ENCODE peak calls at places on chromosomes 13 and 19, in five cellular contexts. I, P, X, V and E are unnamed samples.

GRCh38 chr13:91058066-91058465 is 289.4 kb upstream of the MIR17HG start:
- DNase-seq in I (no peak), P (no peak), X (no peak), V (no peak), E (no peak)

GRCh38 chr19:55256562-55257460 is 2.0 kb downstream of the PPP6R1 start:
- DNase-seq in I (no peak), P (no peak), X (no peak), V (no peak), E (no peak)

GRCh38 chr19:12777217-12778019 is 2.1 kb upstream of the HOOK2 start:
- DNase-seq in I (peak; percentile 82), P (no peak), X (peak; percentile 80), V (peak; percentile 89), E (peak; percentile 80)

GRCh38 chr13:113895436-113895835 is 31.6 kb upstream of the GAS6 start:
- DNase-seq in I (no peak), P (no peak), X (no peak), V (no peak), E (no peak)

GRCh38 chr19:44192127-44192526 is 20.2 kb upstream of the ZNF227 start:
- DNase-seq in I (no peak), P (no peak), X (no peak), V (no peak), E (no peak)

GRCh38 chr19:58274771-58275199 is 4.0 kb upstream of the ZNF8 start:
- DNase-seq in I (no peak), P (no peak), X (no peak), V (no peak), E (no peak)

GRCh38 chr19:40650749-40651305 is 39.6 kb downstream of the NUMBL start:
- DNase-seq in I (no peak), P (no peak), X (no peak), V (no peak), E (no peak)

GRCh38 chr13:114089341-114089740 is 43.1 kb downstream of the RASA3 start:
- DNase-seq in I (no peak), P (no peak), X (no peak), V (no peak), E (no peak)

GRCh38 chr19:7899751-7900352 is 3.8 kb upstream of the MAP2K7 start:
- DNase-seq in I (no peak), P (no peak), X (no peak), V (no peak), E (no peak)

GRCh38 chr13:88958821-88959220 is 1287.7 kb downstream of the SLITRK5 start:
- DNase-seq in I (no peak), P (no peak), X (no peak), V (no peak), E (no peak)

GRCh38 chr13:97133955-97134354 is 88.2 kb upstream of the MBNL2 start:
- DNase-seq in I (no peak), P (no peak), X (no peak), V (no peak), E (no peak)

GRCh38 chr13:112450118-112450517 is 74.0 kb downstream of the SPACA7 start:
- DNase-seq in I (no peak), P (no peak), X (no peak), V (no peak), E (no peak)

GRCh38 chr19:32404213-32404938 is 1.2 kb upstream of the DPY19L3 start:
- DNase-seq in I (no peak), P (no peak), X (no peak), V (no peak), E (no peak)

GRCh38 chr13:99958402-99959126 is 13.0 kb downstream of the ZIC5 start:
- DNase-seq in I (no peak), P (no peak), X (no peak), V (no peak), E (no peak)

GRCh38 chr13:22175815-22176214 is 504.9 kb downstream of the FGF9 start:
- DNase-seq in I (peak; percentile 5), P (no peak), X (no peak), V (no peak), E (no peak)

GRCh38 chr19:17409990-17410389 is 4.6 kb upstream of the BST2 start:
- DNase-seq in I (no peak), P (no peak), X (no peak), V (no peak), E (no peak)

GRCh38 chr13:107157272-107157671 is 589.3 kb upstream of the ARGLU1 start:
- DNase-seq in I (no peak), P (no peak), X (no peak), V (no peak), E (no peak)

GRCh38 chr13:102724923-102725322 is 30.1 kb upstream of the METTL21C start:
- DNase-seq in I (peak; percentile 27), P (no peak), X (no peak), V (peak; percentile 29), E (no peak)

GRCh38 chr19:19095691-19096090 is 31.9 kb downstream of the SLC25A42 start:
- DNase-seq in I (no peak), P (no peak), X (no peak), V (no peak), E (no peak)

GRCh38 chr19:6109947-6110346 is 353 bp downstream of the RFX2 start:
- DNase-seq in I (no peak), P (no peak), X (no peak), V (no peak), E (no peak)

GRCh38 chr13:105863300-105863699 is 672.2 kb downstream of the EFNB2 start:
- DNase-seq in I (no peak), P (no peak), X (no peak), V (no peak), E (no peak)

GRCh38 chr13:105552078-105552477 is 983.4 kb downstream of the EFNB2 start:
- DNase-seq in I (no peak), P (no peak), X (no peak), V (no peak), E (no peak)

GRCh38 chr13:62294210-62294609 is 878.6 kb upstream of the PCDH20 start:
- DNase-seq in I (no peak), P (no peak), X (no peak), V (no peak), E (no peak)

GRCh38 chr19:15644816-15645215 is 4.1 kb downstream of the CYP4F3 start:
- DNase-seq in I (no peak), P (no peak), X (no peak), V (no peak), E (no peak)

GRCh38 chr19:12626958-12627357 is 16.2 kb downstream of the ZNF791 start:
- DNase-seq in I (no peak), P (no peak), X (no peak), V (no peak), E (no peak)

GRCh38 chr13:41812851-41813250 is 148.1 kb downstream of the VWA8 start:
- DNase-seq in I (no peak), P (no peak), X (no peak), V (no peak), E (no peak)

GRCh38 chr19:27794444-27795042 is 1418.4 kb downstream of the UQCRFS1 start:
- DNase-seq in I (peak; percentile 24), P (no peak), X (no peak), V (no peak), E (peak; percentile 17)

GRCh38 chr19:13961826-13962737 is 9.8 kb downstream of the DCAF15 start:
- DNase-seq in I (no peak), P (no peak), X (no peak), V (peak; percentile 34), E (no peak)

GRCh38 chr19:48490980-48491792 is 20.4 kb downstream of the LMTK3 start:
- DNase-seq in I (peak; percentile 96), P (no peak), X (peak; percentile 91), V (peak; percentile 82), E (peak; percentile 95)
- TF ChIP-seq TAF1 in I (no peak), P (peak; percentile 58), X (no peak), V (no peak), E (no peak)

GRCh38 chr13:27271572-27272096 is 1.0 kb downstream of the RASL11A start:
- DNase-seq in I (no peak), P (no peak), X (no peak), V (no peak), E (no peak)

GRCh38 chr13:27276188-27276587 is 5.6 kb downstream of the RASL11A start:
- DNase-seq in I (no peak), P (no peak), X (no peak), V (peak; percentile 60), E (no peak)

GRCh38 chr13:27274631-27275030 is 4.0 kb downstream of the RASL11A start:
- DNase-seq in I (no peak), P (no peak), X (no peak), V (no peak), E (no peak)

GRCh38 chr13:27270594-27271520 is at the start of gene RASL11A:
- DNase-seq in I (peak; percentile 78), P (peak; percentile 74), X (peak; percentile 86), V (peak; percentile 92), E (peak; percentile 85)

DNA sequence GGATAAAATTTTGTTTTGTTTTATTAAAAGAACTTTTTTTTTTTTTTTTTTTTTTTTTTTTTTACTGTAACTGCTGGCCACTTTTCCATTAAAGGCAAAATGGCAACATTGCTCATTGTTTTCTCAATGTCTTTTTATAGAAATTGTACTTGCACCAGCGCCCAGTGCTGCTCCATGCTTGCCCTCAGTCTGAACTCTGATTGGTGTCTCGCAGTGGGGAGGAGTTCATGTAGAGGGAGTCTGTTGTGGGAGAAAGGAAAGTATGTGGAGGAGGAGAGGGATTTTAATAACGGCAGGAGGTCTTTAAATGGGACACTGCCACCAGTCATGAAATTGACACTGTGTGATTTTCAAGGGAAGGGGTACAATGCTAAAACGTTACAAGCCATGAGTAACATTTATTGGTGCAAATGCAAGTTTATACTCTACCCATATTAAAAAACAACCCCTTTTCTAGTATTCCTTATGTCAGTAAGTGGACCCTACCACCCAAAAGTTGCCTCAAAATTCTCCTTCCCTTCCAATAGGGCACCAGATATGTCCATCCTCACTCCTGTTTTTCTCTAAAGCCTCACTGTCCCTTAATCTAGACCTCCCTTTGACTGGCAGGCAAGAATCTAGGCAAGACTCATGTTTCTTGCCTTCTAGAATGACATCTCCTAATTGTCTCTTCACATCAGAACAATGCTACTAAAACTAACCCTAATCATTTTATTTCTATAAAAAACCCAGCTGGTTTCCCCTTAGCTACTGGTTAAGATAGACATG is 3.2 kb downstream of the RASL11A start:
- DNase-seq in I (no peak), P (no peak), X (no peak), V (no peak), E (no peak)
- TF ChIP-seq TAF1 in I (no peak), P (no peak), X (no peak), V (no peak), E (no peak)

GRCh38 chr19:3842948-3843347 is 25.9 kb downstream of the ZFR2 start:
- DNase-seq in I (peak; percentile 36), P (no peak), X (no peak), V (no peak), E (no peak)
- TF ChIP-seq TAF1 in I (no peak), P (no peak), X (no peak), V (no peak), E (no peak)

DNA sequence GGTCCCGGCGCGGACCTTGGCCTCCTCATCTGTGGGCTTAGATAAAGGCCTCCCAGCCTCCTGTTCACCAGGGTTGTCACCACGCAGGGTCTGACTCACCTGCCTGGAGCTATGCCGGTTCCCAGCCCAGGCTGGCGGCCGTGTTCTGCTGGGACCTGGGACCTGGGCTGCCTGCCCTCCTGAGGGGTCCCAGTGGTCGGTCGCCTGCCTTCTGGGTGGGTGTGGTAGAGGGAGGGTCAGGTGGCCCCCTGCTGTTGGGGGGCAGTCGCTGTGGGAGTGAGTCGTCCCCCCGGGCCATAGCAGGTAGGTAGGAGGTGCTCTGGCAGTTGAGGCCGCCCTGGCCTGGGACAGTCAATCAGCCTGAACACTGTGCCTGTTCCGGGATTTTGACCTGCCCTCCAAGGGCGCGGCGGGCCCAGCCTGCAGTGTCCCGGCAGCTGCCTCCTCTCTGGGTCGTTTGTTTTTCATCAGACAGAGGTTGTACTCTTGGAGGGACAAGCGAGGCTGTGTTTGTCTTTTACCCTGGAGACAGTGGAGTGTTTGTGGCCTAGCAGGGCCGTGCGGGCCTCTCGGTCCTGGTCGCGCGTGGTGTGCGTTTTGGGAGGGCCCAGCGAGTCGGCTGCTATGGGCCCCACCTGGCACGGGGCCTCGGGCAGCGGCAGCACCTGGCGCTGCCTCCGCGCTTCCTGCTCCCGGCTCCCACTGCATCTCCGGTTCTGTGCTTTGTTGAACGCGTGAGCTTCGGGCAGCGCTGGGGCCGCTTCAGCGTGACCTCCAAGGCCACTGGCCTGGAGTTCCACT is 2.6 kb downstream of the ADAT3 start:
- DNase-seq in I (peak; percentile 56), P (no peak), X (no peak), V (no peak), E (no peak)
- TF ChIP-seq TAF1 in I (no peak), P (no peak), X (no peak), V (no peak), E (no peak)